ENCODE peak calls at places on chromosomes 7 and 10, in eight cellular contexts. X is CD4-positive, alpha-beta T cell; F is CD8-positive, alpha-beta T cell; V is body of pancreas; B is right atrium auricular region; J is suprapubic skin; H is adrenal gland; G is esophagus squamous epithelium. T is an unnamed sample. For H3K9me3, the result is how much of the 10 kb centered on the place peaks cover.

GRCh38 chr10:116809528-116810500 is 39.5 kb upstream of the ENO4 start:
- DNase-seq in G (no peak), X (no peak), J (no peak), H (peak), B (no peak), V (peak), F (no peak), T (no peak)

GRCh38 chr10:6197274-6197673 is 5.5 kb upstream of the PFKFB3 start:
- DNase-seq in H (no peak), B (no peak), F (no peak), G (no peak), V (no peak), X (no peak), J (no peak), T (peak)

GRCh38 chr7:142481548-142481947 is 223.7 kb upstream of the PRSS58 start:
- DNase-seq in G (no peak), H (no peak), J (no peak), B (no peak), X (no peak), V (no peak), F (no peak), T (no peak)

GRCh38 chr7:144821069-144821468 is 14.8 kb downstream of the TPK1 start:
- DNase-seq in H (no peak), V (no peak), B (no peak), X (no peak), G (no peak), J (no peak), F (no peak), T (no peak)

GRCh38 chr7:101733713-101734475 is 83.5 kb upstream of the CUX1 start:
- DNase-seq in H (peak), V (peak), J (no peak), B (no peak), F (no peak), G (no peak), X (no peak), T (no peak)

GRCh38 chr10:51269816-51270215 is 195.5 kb downstream of the PRKG1 start:
- DNase-seq in X (no peak), F (no peak), V (no peak), H (no peak), J (no peak), B (no peak), G (no peak), T (no peak)

GRCh38 chr10:35784751-35785150 is 142.7 kb upstream of the FZD8 start:
- DNase-seq in V (no peak), J (no peak), X (no peak), F (no peak), B (no peak), G (no peak), H (no peak), T (no peak)

GRCh38 chr10:13634207-13634606 is 47.4 kb downstream of the PRPF18 start:
- DNase-seq in V (no peak), G (no peak), F (no peak), J (no peak), H (no peak), X (no peak), B (no peak), T (no peak)

GRCh38 chr10:63763744-63764143 is 242.5 kb downstream of the REEP3 start:
- DNase-seq in X (no peak), J (no peak), B (no peak), V (no peak), G (no peak), H (no peak), F (no peak), T (no peak)

GRCh38 chr7:98836811-98837631 is 32.8 kb downstream of the TMEM130 start:
- DNase-seq in J (no peak), X (no peak), B (no peak), H (peak), G (no peak), V (peak), F (no peak), T (peak)

GRCh38 chr10:19918800-19919199 is 102.6 kb downstream of the PLXDC2 start:
- DNase-seq in J (no peak), V (no peak), H (no peak), B (no peak), F (no peak), X (no peak), G (no peak), T (no peak)

GRCh38 chr7:135670179-135670578 is 7.9 kb downstream of the STMP1 start:
- DNase-seq in V (no peak), B (no peak), H (no peak), X (no peak), J (no peak), G (no peak), F (no peak), T (no peak)

GRCh38 chr10:13066527-13066926 is 33.4 kb upstream of the OPTN start:
- DNase-seq in B (no peak), X (no peak), V (no peak), H (no peak), J (no peak), F (no peak), G (no peak), T (no peak)

GRCh38 chr10:26640391-26640790 is 57.1 kb upstream of the PDSS1 start:
- DNase-seq in F (no peak), B (no peak), H (no peak), G (no peak), X (no peak), V (no peak), J (no peak), T (no peak)

GRCh38 chr7:88092676-88092999 is 127.2 kb downstream of the SRI start:
- DNase-seq in V (no peak), J (no peak), X (no peak), G (no peak), F (no peak), B (no peak), H (no peak), T (no peak)

GRCh38 chr7:151694828-151695580 is 175.3 kb upstream of the RHEB start:
- DNase-seq in B (peak), V (peak), F (no peak), G (no peak), J (no peak), H (peak), X (no peak), T (no peak)

DNA sequence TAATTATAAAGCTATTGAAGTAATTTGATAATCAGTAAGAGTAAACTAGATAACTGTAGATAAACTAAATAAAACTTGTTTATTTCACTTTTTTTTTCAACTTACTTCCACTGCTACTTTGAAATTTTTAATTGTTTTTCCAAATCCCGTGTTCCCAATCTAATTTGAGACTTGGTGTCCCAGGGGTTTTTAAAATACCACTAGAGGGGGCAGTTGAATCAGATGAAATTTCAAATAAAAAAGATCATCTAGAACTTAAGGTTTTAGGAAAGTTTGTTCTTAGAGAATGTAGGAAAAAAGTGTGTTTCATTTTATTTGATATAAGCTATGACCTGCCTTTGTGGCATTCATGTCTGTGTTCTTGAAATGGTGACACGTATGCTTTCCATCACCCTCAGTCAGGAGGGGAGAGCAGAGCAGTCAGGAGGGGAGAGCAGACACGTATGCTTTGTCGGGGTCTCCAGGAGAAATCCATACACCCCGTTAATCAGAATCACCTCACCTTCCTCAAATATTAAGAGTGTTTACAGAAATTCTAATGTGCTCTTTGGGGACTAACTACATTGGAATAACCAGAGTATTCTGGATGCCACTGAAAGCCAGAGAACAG is 49.9 kb downstream of the C10orf67 start:
- DNase-seq in X (no peak), G (no peak), B (no peak), V (no peak), J (no peak), H (no peak), F (no peak), T (peak)
- TF ChIP-seq CTCF in X (no peak), G (peak), B (peak), V (peak), J (no peak), H (peak), F (no peak), T (peak)

GRCh38 chr10:78513330-78513729 is 479.7 kb downstream of the RPS24 start:
- DNase-seq in X (no peak), V (no peak), G (no peak), F (no peak), H (no peak), J (peak), B (no peak), T (no peak)

GRCh38 chr10:78515037-78515872 is 481.6 kb downstream of the RPS24 start:
- DNase-seq in H (no peak), B (no peak), J (peak), V (no peak), X (no peak), F (no peak), G (no peak), T (no peak)

GRCh38 chr10:78515873-78516153 is 482.1 kb downstream of the RPS24 start:
- DNase-seq in X (no peak), B (no peak), J (no peak), V (no peak), G (no peak), H (no peak), F (no peak), T (no peak)

GRCh38 chr10:78513986-78514385 is 480.3 kb downstream of the RPS24 start:
- DNase-seq in H (no peak), X (no peak), F (no peak), G (no peak), V (no peak), J (peak), B (no peak), T (no peak)

GRCh38 chr10:78514459-78514858 is 480.8 kb downstream of the RPS24 start:
- DNase-seq in F (no peak), V (no peak), H (no peak), G (no peak), J (peak), B (no peak), X (no peak), T (no peak)
- H3K9me3 ChIP-seq in F (under half), V (under half), H (under half), G (under half), J (under half), B (under half), X (under half), T (under half)

DNA sequence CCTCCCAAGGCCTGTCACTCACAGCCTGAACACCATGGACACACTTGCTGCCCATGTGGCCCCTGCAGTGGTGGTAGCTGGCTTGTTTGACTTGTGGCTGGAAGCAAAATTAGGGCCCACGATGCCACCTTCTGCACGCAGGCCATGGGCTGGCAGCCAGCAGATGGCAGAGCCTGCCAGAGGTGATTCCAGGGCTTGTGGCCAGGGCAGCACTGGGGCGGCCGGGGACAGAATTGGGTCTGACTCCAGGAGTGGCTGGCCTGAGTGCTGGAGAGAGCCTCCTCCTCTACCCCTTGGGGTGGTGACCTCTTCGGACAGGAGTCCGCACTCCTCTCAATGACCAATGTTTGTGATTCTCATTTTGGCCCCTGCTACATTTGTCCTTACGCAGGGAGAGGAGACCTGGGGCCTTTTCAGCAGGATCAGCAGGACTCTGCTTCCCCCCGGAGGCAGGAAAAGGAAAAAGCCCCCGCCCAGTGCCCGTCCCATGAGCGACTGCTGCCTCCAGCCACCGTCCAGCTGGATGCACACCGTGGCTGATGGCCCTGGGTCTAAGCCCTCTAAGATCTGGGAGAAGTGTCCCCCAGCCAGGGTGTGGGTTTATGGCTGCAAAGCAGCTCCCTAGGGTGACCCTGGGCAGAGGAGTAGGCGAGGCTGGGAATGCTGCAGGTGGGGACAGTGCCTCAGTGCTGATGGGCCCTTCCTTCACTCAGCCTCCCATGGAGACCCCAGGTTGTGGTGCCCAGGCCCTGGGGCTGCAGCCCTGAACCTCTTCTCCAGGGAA is 26.5 kb downstream of the DNAJB12 start:
- DNase-seq in J (no peak), B (peak), H (peak), X (no peak), V (peak), G (no peak), F (no peak), T (peak)
- TF ChIP-seq CTCF in J (peak), B (peak), H (peak), X (peak), V (peak), G (peak), F (no peak), T (peak)

DNA sequence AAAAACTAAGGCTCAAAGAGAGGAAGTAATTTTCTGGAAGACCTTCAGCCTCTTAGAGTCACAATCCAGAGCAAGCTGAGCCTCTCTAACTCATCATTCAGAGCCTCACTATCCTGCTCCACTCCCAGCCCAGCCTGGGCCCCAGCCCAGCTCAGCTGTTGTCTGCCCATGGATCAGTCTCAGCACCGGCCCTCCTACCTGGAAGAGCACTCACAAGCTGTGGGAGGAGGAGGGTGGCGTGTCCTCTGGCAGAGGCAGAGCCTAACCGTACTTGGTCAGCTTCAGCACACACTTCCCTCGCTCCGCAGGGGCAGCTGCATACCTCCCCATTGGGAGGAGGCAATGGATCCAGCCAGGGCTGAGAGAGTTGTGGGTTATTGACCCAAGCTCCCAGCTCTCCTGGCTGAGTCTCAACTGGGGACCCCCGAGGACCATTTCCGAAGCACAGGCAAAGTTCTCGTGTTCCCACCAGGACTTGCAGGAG is 66.7 kb upstream of the GPR26 start:
- DNase-seq in V (no peak), X (no peak), B (no peak), J (peak), F (no peak), H (no peak), G (no peak), T (no peak)
- H3K9me3 ChIP-seq in V (under half), X (under half), B (under half), J (under half), F (under half), H (under half), G (under half), T (under half)